ENCODE peak calls at places on chromosomes 5 and 9, in nine cellular contexts. W, E, A, S, K, Z, F, H and O are unnamed samples.

GRCh38 chr9:116873937-116874900 is 187.1 kb downstream of the TRIM32 start:
- ATAC-seq in W (no peak), E (no peak), A (no peak), S (no peak), K (no peak), Z (no peak), F (no peak), H (no peak), O (no peak)

GRCh38 chr9:136750526-136750925 is 2.2 kb upstream of the LCN6 start:
- ATAC-seq in W (no peak), E (peak), A (no peak), S (no peak), K (peak), Z (peak), F (peak), H (no peak), O (no peak)

GRCh38 chr9:114602620-114603019 is 8.5 kb upstream of the TMEM268 start:
- ATAC-seq in W (no peak), E (no peak), A (peak), S (no peak), K (no peak), Z (no peak), F (no peak), H (no peak), O (no peak)

GRCh38 chr9:42388146-42388690 is 204.8 kb downstream of the SPATA31A6 start:
- ATAC-seq in W (no peak), E (no peak), A (peak), S (no peak), K (no peak), Z (no peak), F (peak), H (peak), O (peak)

GRCh38 chr9:91880378-91880972 is 69.6 kb downstream of the ROR2 start:
- ATAC-seq in W (no peak), E (no peak), A (no peak), S (no peak), K (no peak), Z (no peak), F (no peak), H (no peak), O (no peak)

GRCh38 chr9:90112791-90113190 is 508.0 kb downstream of the GADD45G start:
- ATAC-seq in W (no peak), E (no peak), A (no peak), S (no peak), K (no peak), Z (no peak), F (no peak), H (no peak), O (no peak)

GRCh38 chr5:176996780-176997179 is 9.8 kb downstream of the UIMC1 start:
- ATAC-seq in W (no peak), E (no peak), A (no peak), S (no peak), K (no peak), Z (no peak), F (no peak), H (no peak), O (no peak)

GRCh38 chr9:107815782-107816181 is 326.2 kb upstream of the KLF4 start:
- ATAC-seq in W (no peak), E (no peak), A (no peak), S (no peak), K (no peak), Z (no peak), F (no peak), H (no peak), O (no peak)

GRCh38 chr9:131870156-131870555 is 130.3 kb upstream of the RAPGEF1 start:
- ATAC-seq in W (no peak), E (no peak), A (no peak), S (no peak), K (no peak), Z (no peak), F (no peak), H (no peak), O (no peak)

GRCh38 chr9:6444108-6444507 is 31.1 kb downstream of the UHRF2 start:
- ATAC-seq in W (no peak), E (no peak), A (no peak), S (no peak), K (no peak), Z (no peak), F (no peak), H (no peak), O (no peak)

GRCh38 chr5:60893521-60893920 is 49.5 kb upstream of the ELOVL7 start:
- ATAC-seq in W (no peak), E (no peak), A (no peak), S (no peak), K (no peak), Z (no peak), F (no peak), H (no peak), O (no peak)

GRCh38 chr5:5900350-5900749 is 477.9 kb downstream of the ICE1 start:
- ATAC-seq in W (no peak), E (no peak), A (no peak), S (no peak), K (no peak), Z (no peak), F (no peak), H (no peak), O (no peak)

GRCh38 chr5:113205807-113206206 is 229.0 kb downstream of the TSSK1B start:
- ATAC-seq in W (no peak), E (no peak), A (no peak), S (no peak), K (no peak), Z (no peak), F (no peak), H (peak), O (no peak)

GRCh38 chr5:60823574-60823973 is 20.5 kb downstream of the ELOVL7 start:
- ATAC-seq in W (no peak), E (no peak), A (no peak), S (no peak), K (no peak), Z (no peak), F (no peak), H (no peak), O (no peak)

GRCh38 chr5:82784521-82784920 is 292.7 kb downstream of the TMEM167A start:
- ATAC-seq in W (no peak), E (no peak), A (no peak), S (no peak), K (no peak), Z (no peak), F (no peak), H (no peak), O (no peak)

GRCh38 chr5:169029661-169030274 is 271.2 kb downstream of the SLIT3 start:
- ATAC-seq in W (no peak), E (no peak), A (peak), S (no peak), K (no peak), Z (no peak), F (no peak), H (no peak), O (no peak)

GRCh38 chr5:154949758-154950157 is 8.9 kb downstream of the MRPL22 start:
- ATAC-seq in W (no peak), E (no peak), A (no peak), S (no peak), K (peak), Z (no peak), F (no peak), H (no peak), O (no peak)

GRCh38 chr9:95481000-95481399 is 35.8 kb downstream of the PTCH1 start:
- ATAC-seq in W (peak), E (no peak), A (no peak), S (peak), K (peak), Z (no peak), F (peak), H (no peak), O (no peak)

GRCh38 chr5:139061856-139062255 is 136.3 kb downstream of the SIL1 start:
- ATAC-seq in W (no peak), E (no peak), A (no peak), S (no peak), K (no peak), Z (no peak), F (no peak), H (peak), O (no peak)

GRCh38 chr5:112312295-112312694 is 106.8 kb downstream of the EPB41L4A start:
- ATAC-seq in W (no peak), E (no peak), A (no peak), S (no peak), K (no peak), Z (no peak), F (no peak), H (no peak), O (no peak)

GRCh38 chr5:1732238-1732880 is 67.3 kb downstream of the MRPL36 start:
- ATAC-seq in W (no peak), E (no peak), A (no peak), S (no peak), K (no peak), Z (no peak), F (no peak), H (no peak), O (no peak)

GRCh38 chr9:90801175-90801506 is 478 bp upstream of the SYK start:
- ATAC-seq in W (no peak), E (no peak), A (no peak), S (no peak), K (peak), Z (no peak), F (no peak), H (peak), O (peak)

GRCh38 chr5:57889558-57889957 is 406.9 kb upstream of the ACTBL2 start:
- ATAC-seq in W (no peak), E (no peak), A (peak), S (no peak), K (no peak), Z (no peak), F (no peak), H (peak), O (no peak)

GRCh38 chr9:97889941-97890557 is 32.3 kb downstream of the TRMO start:
- ATAC-seq in W (peak), E (peak), A (peak), S (peak), K (peak), Z (peak), F (peak), H (no peak), O (no peak)

GRCh38 chr5:66009277-66009676 is 82.9 kb downstream of the ERBIN start:
- ATAC-seq in W (no peak), E (no peak), A (no peak), S (no peak), K (no peak), Z (no peak), F (no peak), H (no peak), O (no peak)

GRCh38 chr9:93813687-93814560 is 141.2 kb downstream of the BARX1 start:
- ATAC-seq in W (no peak), E (no peak), A (no peak), S (no peak), K (no peak), Z (no peak), F (no peak), H (no peak), O (no peak)

GRCh38 chr5:66769030-66769733 is 173.0 kb downstream of the MAST4 start:
- ATAC-seq in W (no peak), E (no peak), A (peak), S (no peak), K (no peak), Z (no peak), F (no peak), H (peak), O (no peak)

GRCh38 chr5:35736280-35736679 is 118.6 kb downstream of the SPEF2 start:
- ATAC-seq in W (no peak), E (peak), A (no peak), S (no peak), K (peak), Z (peak), F (peak), H (no peak), O (no peak)

GRCh38 chr5:56651893-56652292 is 163.5 kb upstream of the MAP3K1 start:
- ATAC-seq in W (no peak), E (no peak), A (no peak), S (no peak), K (no peak), Z (no peak), F (no peak), H (no peak), O (no peak)

GRCh38 chr9:127726871-127727270 is 8.2 kb downstream of the TOR2A start:
- ATAC-seq in W (no peak), E (no peak), A (no peak), S (no peak), K (no peak), Z (no peak), F (no peak), H (no peak), O (no peak)

GRCh38 chr5:113266227-113266912 is 168.4 kb downstream of the TSSK1B start:
- ATAC-seq in W (no peak), E (no peak), A (no peak), S (no peak), K (no peak), Z (no peak), F (no peak), H (no peak), O (no peak)

GRCh38 chr5:142977363-142978051 is 207.3 kb downstream of the ARHGAP26 start:
- ATAC-seq in W (peak), E (peak), A (peak), S (peak), K (peak), Z (peak), F (peak), H (no peak), O (peak)